ENCODE peak calls at places on chromosome 2, in seven cellular contexts. R, D, T, Q, A, Y and B are unnamed samples.

GRCh38 chr2:57443985-57444501 is 602.6 kb upstream of the VRK2 start:
- DNase-seq in R (no peak), D (no peak), T (no peak), Q (no peak), A (peak), Y (no peak), B (peak)

GRCh38 chr2:73249636-73250035 is 15.5 kb downstream of the CCT7 start:
- DNase-seq in R (no peak), D (no peak), T (no peak), Q (no peak), A (no peak), Y (no peak), B (no peak)

GRCh38 chr2:279366-279765 is 8.5 kb downstream of the ALKAL2 start:
- DNase-seq in R (no peak), D (no peak), T (no peak), Q (no peak), A (no peak), Y (no peak), B (no peak)

GRCh38 chr2:194602750-194603149 is 1054.3 kb upstream of the SLC39A10 start:
- DNase-seq in R (no peak), D (no peak), T (no peak), Q (no peak), A (no peak), Y (no peak), B (no peak)

GRCh38 chr2:184646177-184646576 is 47.8 kb downstream of the ZNF804A start:
- DNase-seq in R (no peak), D (no peak), T (peak), Q (peak), A (peak), Y (peak), B (peak)

GRCh38 chr2:213149949-213150314 is 1.5 kb downstream of the IKZF2 start:
- DNase-seq in R (no peak), D (no peak), T (no peak), Q (no peak), A (no peak), Y (no peak), B (no peak)

GRCh38 chr2:15749460-15750432 is 158.1 kb downstream of the DDX1 start:
- DNase-seq in R (no peak), D (no peak), T (no peak), Q (no peak), A (no peak), Y (peak), B (no peak)

GRCh38 chr2:232846055-232846454 is 24.0 kb upstream of the SNORC start:
- DNase-seq in R (no peak), D (no peak), T (peak), Q (no peak), A (no peak), Y (no peak), B (no peak)

GRCh38 chr2:233495503-233496496 is 70.8 kb downstream of the USP40 start:
- DNase-seq in R (no peak), D (no peak), T (no peak), Q (no peak), A (no peak), Y (no peak), B (no peak)

GRCh38 chr2:235577404-235578330 is 83.8 kb downstream of the AGAP1 start:
- DNase-seq in R (peak), D (peak), T (no peak), Q (peak), A (peak), Y (no peak), B (peak)

GRCh38 chr2:207235621-207236020 is 69.9 kb upstream of the KLF7 start:
- DNase-seq in R (no peak), D (no peak), T (no peak), Q (no peak), A (no peak), Y (no peak), B (peak)

GRCh38 chr2:118604831-118605230 is 242.6 kb downstream of the EN1 start:
- DNase-seq in R (no peak), D (no peak), T (no peak), Q (no peak), A (no peak), Y (no peak), B (no peak)

GRCh38 chr2:230714122-230714453 is 1.4 kb downstream of the CAB39 start:
- DNase-seq in R (no peak), D (no peak), T (peak), Q (peak), A (peak), Y (peak), B (peak)

DNA sequence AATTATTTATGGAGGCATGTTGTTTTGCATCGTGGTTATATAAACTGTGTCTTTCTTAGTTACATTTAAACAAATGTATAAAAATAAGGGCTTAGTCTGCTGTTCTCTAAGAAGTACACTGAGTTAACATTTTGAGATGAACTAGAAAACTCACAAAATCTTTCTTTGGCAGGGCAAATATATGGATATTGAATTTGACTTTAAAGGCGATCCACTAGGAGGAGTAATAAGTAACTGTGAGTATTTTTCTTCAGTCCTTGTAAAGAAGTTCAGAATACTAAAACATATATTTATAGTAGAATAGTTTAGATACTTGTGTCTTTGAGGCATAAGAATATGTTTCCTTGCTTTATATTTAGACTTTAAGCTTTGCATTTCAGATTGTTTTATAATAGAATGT is 104.8 kb downstream of the MYO1B start:
- DNase-seq in R (no peak), D (no peak), T (no peak), Q (no peak), A (no peak), Y (peak), B (no peak)
- TF ChIP-seq CTCF in R (no peak), D (no peak), T (peak), Q (no peak), A (peak), Y (no peak), B (peak)

DNA sequence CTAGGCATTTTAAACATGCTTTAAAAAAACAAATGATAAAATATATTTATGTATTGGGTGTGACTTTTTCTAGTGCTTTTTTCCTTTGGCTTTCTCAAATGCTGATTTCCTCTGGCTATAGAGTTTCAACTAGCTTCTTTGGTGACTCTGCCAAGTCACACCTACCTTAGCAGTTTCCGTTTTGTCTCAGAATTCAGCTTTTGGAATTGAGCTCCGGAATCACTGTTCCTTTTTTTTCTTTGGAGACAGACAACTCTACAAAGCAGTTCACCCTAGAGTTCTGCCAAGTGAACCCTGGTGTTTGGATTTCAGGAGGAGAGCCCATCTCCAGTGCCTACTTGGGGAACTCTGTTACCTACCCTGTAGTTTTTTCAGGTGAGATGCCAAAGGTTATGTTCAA is 89.9 kb downstream of the UPP2 start:
- DNase-seq in R (no peak), D (no peak), T (no peak), Q (no peak), A (no peak), Y (peak), B (no peak)
- H3K4me3 ChIP-seq in R (peak), D (peak), T (no peak), Q (no peak), A (no peak), Y (no peak), B (no peak)

GRCh38 chr2:200000444-200001163 is 45.2 kb downstream of the MAIP1 start:
- DNase-seq in R (no peak), D (no peak), T (no peak), Q (no peak), A (no peak), Y (no peak), B (no peak)

GRCh38 chr2:199992296-199992695 is 36.9 kb downstream of the MAIP1 start:
- DNase-seq in R (no peak), D (no peak), T (no peak), Q (no peak), A (no peak), Y (no peak), B (no peak)

GRCh38 chr2:199994296-199994695 is 38.9 kb downstream of the MAIP1 start:
- DNase-seq in R (no peak), D (no peak), T (no peak), Q (no peak), A (no peak), Y (no peak), B (no peak)

GRCh38 chr2:199999166-199999565 is 43.8 kb downstream of the MAIP1 start:
- DNase-seq in R (no peak), D (no peak), T (no peak), Q (no peak), A (no peak), Y (no peak), B (no peak)

GRCh38 chr2:199997296-199997695 is 41.9 kb downstream of the MAIP1 start:
- DNase-seq in R (no peak), D (no peak), T (no peak), Q (no peak), A (no peak), Y (no peak), B (no peak)
- TF ChIP-seq CTCF in R (no peak), D (no peak), T (no peak), Q (no peak), A (no peak), Y (no peak), B (no peak)

GRCh38 chr2:226795281-226796011 is 4.2 kb downstream of the IRS1 start:
- DNase-seq in R (no peak), D (peak), T (no peak), Q (no peak), A (peak), Y (no peak), B (peak)

GRCh38 chr2:226793615-226794014 is 6.0 kb downstream of the IRS1 start:
- DNase-seq in R (no peak), D (no peak), T (no peak), Q (no peak), A (peak), Y (peak), B (peak)

GRCh38 chr2:226794751-226795171 is 4.9 kb downstream of the IRS1 start:
- DNase-seq in R (no peak), D (no peak), T (peak), Q (peak), A (peak), Y (peak), B (peak)

GRCh38 chr2:226792155-226792871 is 7.3 kb downstream of the IRS1 start:
- DNase-seq in R (no peak), D (no peak), T (peak), Q (no peak), A (peak), Y (peak), B (peak)

GRCh38 chr2:226794077-226794670 is 5.4 kb downstream of the IRS1 start:
- DNase-seq in R (no peak), D (no peak), T (no peak), Q (no peak), A (peak), Y (peak), B (peak)
- H3K4me3 ChIP-seq in R (no peak), D (peak), T (peak), Q (peak), A (peak), Y (peak), B (peak)

DNA sequence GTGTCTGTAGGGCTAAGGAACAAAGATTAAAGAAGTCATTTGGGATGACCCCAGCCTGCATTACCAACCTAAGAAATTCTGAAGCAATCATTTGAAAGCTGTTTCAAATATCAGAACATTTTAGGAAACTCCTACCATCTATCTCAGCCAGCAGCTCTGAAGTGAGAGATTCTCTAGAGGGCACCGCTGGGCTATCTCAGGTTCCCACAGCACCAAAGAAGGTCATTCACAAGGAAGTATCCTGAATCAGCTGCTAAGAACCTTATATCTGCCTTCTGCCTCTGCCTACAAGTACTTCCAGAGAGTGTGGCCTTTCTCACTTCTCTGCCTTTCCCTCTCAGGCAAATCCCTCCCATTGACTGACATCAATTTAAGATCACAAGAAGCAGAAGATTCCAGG is 13.4 kb upstream of the EVA1A start:
- DNase-seq in R (no peak), D (no peak), T (no peak), Q (no peak), A (no peak), Y (peak), B (no peak)
- TF ChIP-seq CTCF in R (no peak), D (no peak), T (no peak), Q (no peak), A (no peak), Y (peak), B (peak)

GRCh38 chr2:46547223-46548102 is 68.1 kb downstream of the TMEM247 start:
- DNase-seq in R (no peak), D (peak), T (no peak), Q (no peak), A (no peak), Y (peak), B (no peak)

GRCh38 chr2:46548103-46548486 is 68.7 kb downstream of the TMEM247 start:
- DNase-seq in R (no peak), D (no peak), T (no peak), Q (no peak), A (no peak), Y (no peak), B (no peak)

GRCh38 chr2:46548521-46549144 is 69.3 kb downstream of the TMEM247 start:
- DNase-seq in R (no peak), D (no peak), T (no peak), Q (no peak), A (no peak), Y (no peak), B (no peak)

GRCh38 chr2:46549159-46549902 is 70.0 kb downstream of the TMEM247 start:
- DNase-seq in R (no peak), D (no peak), T (no peak), Q (no peak), A (no peak), Y (no peak), B (no peak)

DNA sequence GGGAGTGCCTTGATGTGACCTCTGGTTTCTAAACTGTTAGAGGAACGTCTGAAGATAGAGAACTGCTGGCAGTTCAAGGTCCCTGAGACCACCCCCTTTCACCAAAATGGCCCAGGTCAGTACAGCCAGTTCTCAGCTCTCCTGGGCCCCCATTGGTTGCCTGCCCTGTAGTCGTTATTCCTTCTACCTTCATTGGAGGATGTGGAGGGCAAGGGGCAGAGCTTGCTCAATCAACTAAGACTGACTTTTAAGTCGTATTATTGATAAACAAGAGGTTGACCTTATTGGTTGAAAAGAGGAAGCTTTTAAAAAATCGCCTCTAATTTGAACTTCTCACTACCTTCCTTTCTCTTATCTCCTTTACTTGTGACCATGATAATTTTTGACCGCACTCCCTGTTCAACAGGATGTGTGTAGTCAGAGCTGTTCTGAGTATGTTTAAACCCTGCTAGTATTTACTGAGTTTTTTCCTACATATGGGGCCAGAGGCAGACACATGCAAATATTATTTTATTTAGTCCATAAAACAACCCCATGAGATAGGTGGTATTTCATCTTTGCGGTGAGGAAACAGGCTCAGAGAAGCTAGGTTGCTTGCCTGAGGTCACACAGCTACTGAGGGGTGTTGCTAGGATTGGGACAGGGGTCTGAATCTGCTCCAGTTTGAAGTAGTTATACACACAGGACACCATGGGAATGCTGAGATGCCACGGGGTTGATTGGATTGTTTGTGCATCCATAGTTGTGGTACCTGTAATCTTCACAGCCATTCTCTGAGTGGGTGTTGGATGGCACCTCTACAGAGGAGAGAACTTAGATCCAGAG is 65.9 kb downstream of the TMEM247 start:
- DNase-seq in R (no peak), D (no peak), T (no peak), Q (no peak), A (no peak), Y (no peak), B (no peak)
- H3K4me3 ChIP-seq in R (no peak), D (no peak), T (no peak), Q (no peak), A (no peak), Y (no peak), B (no peak)

GRCh38 chr2:60317029-60317386 is 236.4 kb downstream of the BCL11A start:
- DNase-seq in R (no peak), D (no peak), T (no peak), Q (no peak), A (no peak), Y (no peak), B (no peak)

GRCh38 chr2:60311524-60311923 is 241.9 kb downstream of the BCL11A start:
- DNase-seq in R (no peak), D (no peak), T (no peak), Q (no peak), A (no peak), Y (no peak), B (no peak)

GRCh38 chr2:60312618-60313017 is 240.8 kb downstream of the BCL11A start:
- DNase-seq in R (no peak), D (no peak), T (no peak), Q (no peak), A (no peak), Y (no peak), B (no peak)

GRCh38 chr2:60316381-60317028 is 236.9 kb downstream of the BCL11A start:
- DNase-seq in R (no peak), D (no peak), T (peak), Q (no peak), A (no peak), Y (no peak), B (no peak)

GRCh38 chr2:60313470-60314172 is 239.8 kb downstream of the BCL11A start:
- DNase-seq in R (no peak), D (no peak), T (no peak), Q (no peak), A (no peak), Y (no peak), B (no peak)
- TF ChIP-seq CTCF in R (no peak), D (no peak), T (no peak), Q (no peak), A (no peak), Y (no peak), B (no peak)